ENCODE peak calls at places on chromosomes 3 and 15, in six cellular contexts. T, F, Z, C, Y and N are unnamed samples.

GRCh38 chr3:40574661-40575060 is 49.9 kb downstream of the ZNF621 start:
- DNase-seq in T (no peak), F (no peak), Z (peak; percentile 50), C (no peak), Y (peak; percentile 27), N (peak; percentile 14)

GRCh38 chr3:142366434-142366833 is 81.4 kb downstream of the XRN1 start:
- DNase-seq in T (no peak), F (no peak), Z (peak; percentile 2), C (no peak), Y (no peak), N (peak; percentile 27)

GRCh38 chr3:107884719-107885460 is 205.9 kb downstream of the CD47 start:
- DNase-seq in T (no peak), F (peak; percentile 13), Z (peak; percentile 75), C (no peak), Y (peak; percentile 85), N (no peak)

GRCh38 chr3:128726691-128727031 is 678 bp downstream of the RAB7A start:
- DNase-seq in T (peak; percentile 28), F (no peak), Z (peak; percentile 68), C (peak; percentile 9), Y (peak; percentile 54), N (peak; percentile 26)

GRCh38 chr3:129872107-129872506 is 21.4 kb downstream of the TMCC1 start:
- DNase-seq in T (no peak), F (no peak), Z (no peak), C (no peak), Y (no peak), N (no peak)

GRCh38 chr3:195596648-195597628 is 13.2 kb upstream of the APOD start:
- DNase-seq in T (no peak), F (no peak), Z (peak; percentile 49), C (no peak), Y (no peak), N (no peak)

GRCh38 chr15:75171408-75171807 is 30.3 kb upstream of the C15orf39 start:
- DNase-seq in T (peak; percentile 73), F (no peak), Z (peak; percentile 69), C (no peak), Y (peak; percentile 59), N (no peak)

GRCh38 chr3:99522147-99522546 is 116.2 kb upstream of the COL8A1 start:
- DNase-seq in T (no peak), F (no peak), Z (no peak), C (no peak), Y (no peak), N (no peak)

GRCh38 chr3:71341721-71342120 is 241.8 kb downstream of the FOXP1 start:
- DNase-seq in T (no peak), F (no peak), Z (peak; percentile 74), C (no peak), Y (peak; percentile 69), N (no peak)

GRCh38 chr3:159821148-159821547 is 167.5 kb upstream of the IL12A start:
- DNase-seq in T (no peak), F (no peak), Z (no peak), C (no peak), Y (no peak), N (no peak)

GRCh38 chr3:194078046-194078445 is 57.9 kb upstream of the HES1 start:
- DNase-seq in T (no peak), F (no peak), Z (no peak), C (no peak), Y (no peak), N (no peak)

GRCh38 chr3:66561374-66561773 is 60.6 kb upstream of the LRIG1 start:
- DNase-seq in T (no peak), F (no peak), Z (no peak), C (no peak), Y (no peak), N (no peak)

GRCh38 chr3:42653560-42654330 is at the start of gene ZBTB47:
- DNase-seq in T (no peak), F (no peak), Z (peak; percentile 64), C (no peak), Y (peak; percentile 39), N (no peak)

GRCh38 chr15:36888018-36888992 is 212.0 kb downstream of the MEIS2 start:
- DNase-seq in T (no peak), F (no peak), Z (peak; percentile 66), C (peak; percentile 21), Y (peak; percentile 9), N (no peak)

GRCh38 chr3:46900356-46900755 is 22.8 kb downstream of the PTH1R start:
- DNase-seq in T (no peak), F (no peak), Z (no peak), C (no peak), Y (no peak), N (no peak)

GRCh38 chr3:158961911-158962310 is 160.1 kb downstream of the MFSD1 start:
- DNase-seq in T (no peak), F (no peak), Z (no peak), C (no peak), Y (no peak), N (no peak)

GRCh38 chr3:162491957-162492356 is 995.3 kb downstream of the OTOL1 start:
- DNase-seq in T (no peak), F (no peak), Z (peak; percentile 22), C (no peak), Y (no peak), N (no peak)

GRCh38 chr3:158711886-158712285 is 20.4 kb downstream of the RARRES1 start:
- DNase-seq in T (no peak), F (no peak), Z (peak; percentile 84), C (no peak), Y (peak; percentile 78), N (no peak)

GRCh38 chr3:126261037-126261436 is 80.7 kb upstream of the ALDH1L1 start:
- DNase-seq in T (no peak), F (no peak), Z (peak; percentile 95), C (no peak), Y (peak; percentile 52), N (no peak)

GRCh38 chr15:22888120-22888859 is 49.8 kb downstream of the NIPA2 start:
- DNase-seq in T (no peak), F (no peak), Z (peak; percentile 94), C (no peak), Y (peak; percentile 97), N (peak; percentile 20)

GRCh38 chr3:94862703-94863102 is 799.8 kb downstream of the NSUN3 start:
- DNase-seq in T (peak; percentile 13), F (no peak), Z (peak; percentile 18), C (no peak), Y (no peak), N (peak; percentile 51)

GRCh38 chr3:37026851-37027250 is 33.5 kb downstream of the MLH1 start:
- DNase-seq in T (no peak), F (no peak), Z (no peak), C (no peak), Y (no peak), N (no peak)

GRCh38 chr3:196202516-196202970 is 8.7 kb downstream of the ZDHHC19 start:
- DNase-seq in T (peak; percentile 86), F (no peak), Z (peak; percentile 68), C (no peak), Y (peak; percentile 38), N (no peak)

GRCh38 chr3:151372063-151372820 is 12.3 kb downstream of the P2RY12 start:
- DNase-seq in T (no peak), F (no peak), Z (no peak), C (no peak), Y (peak; percentile 10), N (no peak)

GRCh38 chr3:29560031-29560430 is 279.2 kb downstream of the RBMS3 start:
- DNase-seq in T (no peak), F (no peak), Z (no peak), C (no peak), Y (no peak), N (no peak)

GRCh38 chr3:168620854-168621253 is 525.1 kb upstream of the GOLIM4 start:
- DNase-seq in T (peak; percentile 51), F (peak; percentile 3), Z (peak; percentile 37), C (peak; percentile 57), Y (no peak), N (peak; percentile 79)